ENCODE peak calls at places on chromosomes 3 and 15, in five cellular contexts. I, L, N, P and J are unnamed samples.

GRCh38 chr3:34646911-34647465 is 848.6 kb downstream of the PDCD6IP start:
- DNase-seq in N (no peak), L (no peak), I (no peak), P (no peak), J (no peak)

GRCh38 chr3:136120373-136121348 is 75.5 kb downstream of the MSL2 start:
- DNase-seq in I (no peak), L (no peak), P (no peak), N (no peak), J (no peak)

GRCh38 chr3:185658504-185658912 is 72.4 kb downstream of the SENP2 start:
- DNase-seq in I (peak; percentile 72), L (peak; percentile 69), N (no peak), P (peak; percentile 91), J (peak; percentile 50)

GRCh38 chr3:47399531-47400270 is 18.9 kb downstream of the PTPN23 start:
- DNase-seq in N (no peak), I (no peak), P (no peak), L (no peak), J (no peak)

GRCh38 chr3:152402698-152403456 is 134.1 kb downstream of the MBNL1 start:
- DNase-seq in L (no peak), N (no peak), P (no peak), I (no peak), J (no peak)

GRCh38 chr3:33061782-33062181 is 35.2 kb downstream of the GLB1 start:
- DNase-seq in N (no peak), P (no peak), L (no peak), I (peak; percentile 65), J (no peak)

GRCh38 chr15:96619171-96619570 is 288.7 kb downstream of the NR2F2 start:
- DNase-seq in I (no peak), L (no peak), N (no peak), P (no peak), J (no peak)

GRCh38 chr3:4532535-4533112 is 39.5 kb downstream of the ITPR1 start:
- DNase-seq in L (no peak), I (no peak), P (no peak), N (no peak), J (no peak)

GRCh38 chr3:36969540-36970432 is 23.1 kb downstream of the EPM2AIP1 start:
- DNase-seq in N (peak; percentile 80), I (peak; percentile 92), L (peak; percentile 5), P (no peak), J (no peak)

GRCh38 chr3:172194702-172195392 is 155.5 kb downstream of the FNDC3B start:
- DNase-seq in L (no peak), I (no peak), N (no peak), P (no peak), J (no peak)

GRCh38 chr3:160331127-160331937 is 67.7 kb downstream of the IFT80 start:
- DNase-seq in L (no peak), P (no peak), I (peak; percentile 21), N (no peak), J (no peak)

GRCh38 chr15:72231847-72232461 is 964 bp upstream of the PKM start:
- DNase-seq in L (peak; percentile 50), P (no peak), I (peak; percentile 68), N (no peak), J (no peak)

GRCh38 chr3:188272481-188273372 is 118.8 kb downstream of the LPP start:
- DNase-seq in L (no peak), P (no peak), N (no peak), I (no peak), J (no peak)

DNA sequence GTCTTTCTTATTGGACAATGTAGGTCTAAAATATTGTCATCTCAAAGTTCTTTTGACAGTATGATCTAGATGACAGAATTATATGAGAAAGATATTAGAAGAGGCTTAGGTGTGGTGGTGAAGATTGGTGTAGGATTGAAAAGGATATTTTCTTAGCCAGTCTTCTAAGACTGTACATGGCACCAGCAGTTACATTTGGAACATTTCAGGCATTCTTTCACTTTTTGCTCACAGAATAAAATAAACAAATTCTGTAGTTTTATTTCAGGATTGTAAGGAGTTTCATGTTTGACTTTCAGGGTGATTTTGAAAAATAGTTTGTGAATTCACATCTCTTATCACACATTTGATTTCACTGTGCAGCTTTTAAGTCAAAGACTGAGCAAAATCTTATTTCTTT is 27.0 kb downstream of the DNAJC13 start:
- DNase-seq in I (no peak), L (no peak), N (no peak), P (no peak), J (no peak)
- H3K27ac ChIP-seq in I (peak overlapping the region; percentile 2), L (peak overlapping the region; percentile 2), N (peak overlapping the region; percentile 15), P (no peak overlapping the region), J (peak overlapping the region; percentile 37)

GRCh38 chr3:110968076-110968475 is 103.5 kb upstream of the NECTIN3 start:
- DNase-seq in N (no peak), I (no peak), P (no peak), L (no peak), J (no peak)
- H3K9me3 ChIP-seq in N (no peaks in the 10 kb centered on the region), I (no peaks in the 10 kb centered on the region), P (peaks cover 4% of the 10 kb centered on the region), L (peaks cover 3% of the 10 kb centered on the region), J (no peaks in the 10 kb centered on the region)

GRCh38 chr3:20056727-20057611 is 16.7 kb downstream of the KAT2B start:
- DNase-seq in P (no peak), I (peak; percentile 49), L (peak; percentile 51), N (no peak), J (no peak)

GRCh38 chr3:20057612-20058180 is 17.4 kb downstream of the KAT2B start:
- DNase-seq in N (no peak), L (no peak), I (no peak), P (no peak), J (no peak)

GRCh38 chr3:20054549-20054987 is 14.3 kb downstream of the KAT2B start:
- DNase-seq in L (peak; percentile 83), I (peak; percentile 70), N (peak; percentile 82), P (peak; percentile 69), J (peak; percentile 39)

GRCh38 chr3:20052851-20053250 is 12.6 kb downstream of the KAT2B start:
- DNase-seq in P (no peak), L (no peak), N (no peak), I (no peak), J (no peak)

DNA sequence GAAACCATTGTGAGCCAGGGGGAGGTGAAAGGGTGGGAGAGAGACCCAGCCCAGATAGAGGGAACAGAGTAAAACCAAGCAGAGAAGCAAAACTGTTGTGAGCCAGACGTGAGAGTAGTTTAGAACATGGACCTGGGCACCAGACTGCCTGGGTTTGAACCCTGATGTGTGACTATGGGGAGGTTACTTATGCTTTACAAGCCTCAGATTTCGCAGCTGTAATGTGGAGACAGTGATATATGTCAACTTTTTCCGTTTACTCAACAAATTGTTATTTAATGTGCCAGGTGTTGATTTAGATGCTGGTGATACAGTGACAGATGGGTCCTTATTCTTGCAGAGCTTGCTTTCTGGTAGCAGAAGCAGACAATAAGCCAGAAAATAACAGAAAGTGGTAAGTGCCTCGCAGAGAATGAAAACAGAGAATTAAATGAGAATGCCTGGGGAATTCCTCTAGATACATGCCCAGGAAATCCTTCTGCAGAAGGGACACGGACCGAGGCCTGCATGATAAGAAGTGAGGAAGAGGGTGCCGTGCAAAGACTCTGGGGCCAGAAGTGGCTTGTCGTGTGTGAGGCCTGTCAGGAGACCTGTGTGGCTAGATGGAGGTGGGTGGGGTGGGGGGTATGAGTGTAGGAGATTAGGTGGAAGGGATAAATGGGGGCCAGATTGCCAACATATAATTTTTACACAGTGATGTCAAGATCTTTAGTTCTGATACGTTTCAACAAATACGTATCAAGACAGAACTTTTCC is 15.0 kb downstream of the KAT2B start:
- DNase-seq in N (no peak), L (no peak), I (no peak), P (no peak), J (no peak)
- H3K27ac ChIP-seq in N (no peak overlapping the region), L (peak overlapping the region; percentile 7), I (peak overlapping the region; percentile 49), P (peak overlapping the region; percentile 55), J (no peak overlapping the region)

GRCh38 chr15:25060472-25060803 is 105.7 kb downstream of the SNRPN start:
- DNase-seq in N (no peak), I (no peak), P (no peak), L (no peak), J (no peak)
- H3K9me3 ChIP-seq in N (peaks cover 72% of the 10 kb centered on the region), I (peaks cover 72% of the 10 kb centered on the region), P (peaks cover 100% of the 10 kb centered on the region), L (peaks cover 3% of the 10 kb centered on the region), J (no peaks in the 10 kb centered on the region)

GRCh38 chr3:142046320-142047020 is 102.9 kb downstream of the TFDP2 start:
- DNase-seq in N (no peak), P (no peak), I (no peak), L (no peak), J (no peak)
- H3K27ac ChIP-seq in N (no peak overlapping the region), P (no peak overlapping the region), I (no peak overlapping the region), L (no peak overlapping the region), J (peak overlapping the region; percentile 53)

GRCh38 chr3:44647771-44648170 is 761 bp upstream of the ZNF35 start:
- DNase-seq in I (no peak), L (no peak), P (no peak), N (no peak), J (no peak)

GRCh38 chr3:44648564-44649229 is at the start of gene ZNF35:
- DNase-seq in I (peak; percentile 92), N (peak; percentile 41), L (peak; percentile 80), P (peak; percentile 85), J (peak; percentile 90)

GRCh38 chr3:44642337-44642736 is 6.2 kb upstream of the ZNF35 start:
- DNase-seq in L (no peak), I (no peak), P (no peak), N (no peak), J (no peak)

GRCh38 chr3:44643024-44643423 is 5.5 kb upstream of the ZNF35 start:
- DNase-seq in I (no peak), P (no peak), L (no peak), N (no peak), J (no peak)
- H3K9me3 ChIP-seq in I (peaks cover 24% of the 10 kb centered on the region), P (peaks cover 6% of the 10 kb centered on the region), L (peaks cover 52% of the 10 kb centered on the region), N (peaks cover 40% of the 10 kb centered on the region), J (no peaks in the 10 kb centered on the region)